ENCODE peak calls at places on chromosomes 2 and 18, in eight cellular contexts. J is EL; G is HuH-7.5; K is adrenal gland; Q is cerebellar cortex; F is HT1080; C is nephron progenitor cell; A is stimulated activated CD4-positive, alpha-beta T cell treated with anti-CD3 and anti-CD28 coated beads, TNF-alpha, amount 100 ng/mL, for 48 hours. H is an unnamed sample.

GRCh38 chr2:109644571-109645275 is 30.6 kb downstream of the SOWAHC start:
- DNase-seq in J (no peak), G (peak), K (no peak), Q (no peak), F (no peak), C (peak), A (no peak), H (no peak)

GRCh38 chr2:157349949-157350510 is 24.4 kb upstream of the ERMN start:
- DNase-seq in J (peak), G (no peak), K (no peak), Q (no peak), F (peak), C (no peak), A (no peak), H (no peak)

GRCh38 chr2:219689676-219690628 is 62.5 kb downstream of the SLC4A3 start:
- DNase-seq in J (peak), G (peak), K (peak), Q (peak), F (peak), C (peak), A (peak), H (peak)

GRCh38 chr18:11154983-11155759 is 5.8 kb upstream of the PIEZO2 start:
- DNase-seq in J (peak), G (no peak), K (no peak), Q (no peak), F (no peak), C (no peak), A (no peak), H (no peak)

GRCh38 chr2:108615480-108616090 is 81.3 kb downstream of the LIMS1 start:
- DNase-seq in J (no peak), G (no peak), K (no peak), Q (no peak), F (no peak), C (no peak), A (no peak), H (no peak)

GRCh38 chr2:17223171-17223570 is 295.1 kb downstream of the RAD51AP2 start:
- DNase-seq in J (no peak), G (no peak), K (no peak), Q (no peak), F (no peak), C (no peak), A (no peak), H (no peak)

GRCh38 chr2:181157326-181157725 is 176.9 kb downstream of the UBE2E3 start:
- DNase-seq in J (no peak), G (no peak), K (no peak), Q (no peak), F (no peak), C (no peak), A (no peak), H (no peak)

GRCh38 chr2:169139145-169139544 is 69.8 kb downstream of the DHRS9 start:
- DNase-seq in J (no peak), G (no peak), K (no peak), Q (no peak), F (no peak), C (no peak), A (no peak), H (no peak)

GRCh38 chr2:220000080-220000479 is 372.6 kb downstream of the SLC4A3 start:
- DNase-seq in J (peak), G (no peak), K (no peak), Q (no peak), F (no peak), C (no peak), A (no peak), H (no peak)

GRCh38 chr2:56803596-56803995 is 619.8 kb downstream of the CCDC85A start:
- DNase-seq in J (no peak), G (no peak), K (no peak), Q (no peak), F (no peak), C (no peak), A (no peak), H (no peak)

GRCh38 chr18:56067216-56067611 is 479.2 kb upstream of the TCF4 start:
- DNase-seq in J (peak), G (no peak), K (no peak), Q (no peak), F (no peak), C (no peak), A (no peak), H (no peak)

GRCh38 chr2:53028746-53029423 is 738.7 kb upstream of the CHAC2 start:
- DNase-seq in J (no peak), G (no peak), K (no peak), Q (no peak), F (no peak), C (no peak), A (no peak), H (no peak)

GRCh38 chr2:85584354-85584856 is at the start of gene VAMP5:
- DNase-seq in J (peak), G (peak), K (no peak), Q (no peak), F (no peak), C (no peak), A (no peak), H (peak)

GRCh38 chr2:219035942-219036341 is 5.4 kb downstream of the CFAP65 start:
- DNase-seq in J (no peak), G (no peak), K (no peak), Q (no peak), F (no peak), C (no peak), A (no peak), H (no peak)

GRCh38 chr2:127049927-127050802 is 56.8 kb downstream of the BIN1 start:
- DNase-seq in J (peak), G (peak), K (peak), Q (peak), F (peak), C (peak), A (peak), H (peak)

GRCh38 chr2:191478754-191479679 is 198.9 kb upstream of the NABP1 start:
- DNase-seq in J (no peak), G (no peak), K (peak), Q (no peak), F (no peak), C (no peak), A (no peak), H (peak)

GRCh38 chr2:168767258-168767657 is 35.2 kb upstream of the NOSTRIN start:
- DNase-seq in J (no peak), G (no peak), K (no peak), Q (no peak), F (no peak), C (no peak), A (no peak), H (no peak)

H was measured in D341Med.